ENCODE peak calls at places on chromosomes 2 and 18, in seven cellular contexts. S, P, G, R, K, U and Q are unnamed samples.

GRCh38 chr2:219344756-219345458 is 12.4 kb upstream of the RESP18 start:
- DNase-seq in S (peak), P (no peak), G (no peak), R (no peak), K (no peak), U (no peak), Q (peak)

GRCh38 chr18:5106730-5107129 is 90.3 kb downstream of the AKAIN1 start:
- DNase-seq in S (no peak), P (no peak), G (no peak), R (no peak), K (no peak), U (peak), Q (no peak)

GRCh38 chr18:61129001-61129400 is 204.2 kb upstream of the CDH20 start:
- DNase-seq in S (no peak), P (no peak), G (no peak), R (no peak), K (no peak), U (no peak), Q (no peak)

GRCh38 chr2:10844083-10844482 is 31.5 kb upstream of the PDIA6 start:
- DNase-seq in S (peak), P (no peak), G (no peak), R (no peak), K (no peak), U (peak), Q (no peak)

GRCh38 chr2:202064206-202064880 is 8.7 kb upstream of the KIAA2012 start:
- DNase-seq in S (no peak), P (no peak), G (no peak), R (no peak), K (no peak), U (peak), Q (no peak)

GRCh38 chr2:96359310-96359709 is 23.7 kb downstream of the NCAPH start:
- DNase-seq in S (no peak), P (no peak), G (no peak), R (no peak), K (no peak), U (no peak), Q (peak)

GRCh38 chr2:55163258-55163657 is 68.8 kb downstream of the CLHC1 start:
- DNase-seq in S (peak), P (no peak), G (no peak), R (no peak), K (no peak), U (no peak), Q (no peak)

GRCh38 chr2:88669371-88670214 is 21.9 kb upstream of the RPIA start:
- DNase-seq in S (peak), P (no peak), G (peak), R (no peak), K (peak), U (peak), Q (no peak)

GRCh38 chr2:71064754-71065621 is 3.5 kb upstream of the NAGK start:
- DNase-seq in S (no peak), P (no peak), G (no peak), R (peak), K (no peak), U (no peak), Q (peak)

GRCh38 chr2:86396304-86396785 is 44.8 kb upstream of the KDM3A start:
- DNase-seq in S (peak), P (no peak), G (peak), R (no peak), K (peak), U (peak), Q (peak)

GRCh38 chr18:2905802-2906521 is 59.2 kb downstream of the EMILIN2 start:
- DNase-seq in S (peak), P (peak), G (peak), R (peak), K (peak), U (peak), Q (peak)

GRCh38 chr18:63980027-63980426 is 10.1 kb downstream of the SERPINB8 start:
- DNase-seq in S (no peak), P (no peak), G (no peak), R (no peak), K (no peak), U (no peak), Q (no peak)

GRCh38 chr18:834086-834720 is 22.2 kb upstream of the YES1 start:
- DNase-seq in S (no peak), P (no peak), G (no peak), R (no peak), K (no peak), U (no peak), Q (no peak)

GRCh38 chr2:173750332-173750731 is 214.8 kb downstream of the SP3 start:
- DNase-seq in S (peak), P (no peak), G (no peak), R (no peak), K (no peak), U (peak), Q (no peak)

GRCh38 chr2:8454797-8455196 is 227.1 kb upstream of the ID2 start:
- DNase-seq in S (no peak), P (no peak), G (no peak), R (no peak), K (no peak), U (no peak), Q (no peak)

GRCh38 chr2:21008790-21009661 is 34.8 kb downstream of the APOB start:
- DNase-seq in S (no peak), P (no peak), G (no peak), R (no peak), K (no peak), U (no peak), Q (no peak)

GRCh38 chr2:66700181-66700686 is 265.3 kb downstream of the MEIS1 start:
- DNase-seq in S (no peak), P (no peak), G (no peak), R (no peak), K (no peak), U (peak), Q (no peak)

GRCh38 chr2:160105366-160105765 is 43.0 kb upstream of the PLA2R1 start:
- DNase-seq in S (no peak), P (no peak), G (no peak), R (no peak), K (no peak), U (no peak), Q (no peak)

GRCh38 chr2:172836386-172837200 is 100.9 kb downstream of the RAPGEF4 start:
- DNase-seq in S (peak), P (no peak), G (no peak), R (no peak), K (peak), U (no peak), Q (peak)

GRCh38 chr2:173210270-173211196 is 134.9 kb downstream of the MAP3K20 start:
- DNase-seq in S (peak), P (peak), G (peak), R (no peak), K (peak), U (peak), Q (peak)

GRCh38 chr18:67515987-67516431 is 511 bp downstream of the DSEL start:
- DNase-seq in S (peak), P (peak), G (peak), R (peak), K (no peak), U (peak), Q (peak)

GRCh38 chr2:86543335-86543734 is 19.9 kb downstream of the CHMP3 start:
- DNase-seq in S (no peak), P (no peak), G (no peak), R (no peak), K (no peak), U (no peak), Q (peak)

GRCh38 chr18:56065101-56065500 is 477.1 kb upstream of the TCF4 start:
- DNase-seq in S (no peak), P (no peak), G (no peak), R (no peak), K (no peak), U (peak), Q (no peak)

GRCh38 chr2:177165731-177166711 is 46.6 kb upstream of the HNRNPA3 start:
- DNase-seq in S (peak), P (no peak), G (peak), R (no peak), K (no peak), U (no peak), Q (no peak)

GRCh38 chr2:148594216-148594615 is 50.3 kb upstream of the EPC2 start:
- DNase-seq in S (no peak), P (no peak), G (no peak), R (no peak), K (no peak), U (no peak), Q (no peak)

GRCh38 chr2:20356042-20356441 is 5.4 kb upstream of the PUM2 start:
- DNase-seq in S (no peak), P (no peak), G (no peak), R (no peak), K (no peak), U (no peak), Q (peak)

GRCh38 chr2:144464730-144465129 is 55.2 kb downstream of the ZEB2 start:
- DNase-seq in S (no peak), P (no peak), G (no peak), R (no peak), K (no peak), U (no peak), Q (no peak)

GRCh38 chr2:103859238-103859637 is 994.7 kb upstream of the POU3F3 start:
- DNase-seq in S (no peak), P (no peak), G (no peak), R (no peak), K (no peak), U (peak), Q (no peak)

GRCh38 chr2:11270891-11271290 is 73.5 kb downstream of the ROCK2 start:
- DNase-seq in S (no peak), P (no peak), G (no peak), R (no peak), K (no peak), U (no peak), Q (peak)

GRCh38 chr2:120352701-120353590 is 7.0 kb downstream of the INHBB start:
- DNase-seq in S (no peak), P (no peak), G (no peak), R (no peak), K (no peak), U (no peak), Q (no peak)

GRCh38 chr2:32558492-32558891 is 69.4 kb upstream of the TTC27 start:
- DNase-seq in S (no peak), P (no peak), G (no peak), R (no peak), K (no peak), U (no peak), Q (no peak)

GRCh38 chr2:119366161-119366648 is 429 bp downstream of the C2orf76 start:
- DNase-seq in S (no peak), P (no peak), G (peak), R (no peak), K (no peak), U (peak), Q (no peak)

GRCh38 chr2:215982465-215982875 is 30.9 kb downstream of the MREG start:
- DNase-seq in S (no peak), P (no peak), G (peak), R (no peak), K (peak), U (no peak), Q (no peak)

DNA sequence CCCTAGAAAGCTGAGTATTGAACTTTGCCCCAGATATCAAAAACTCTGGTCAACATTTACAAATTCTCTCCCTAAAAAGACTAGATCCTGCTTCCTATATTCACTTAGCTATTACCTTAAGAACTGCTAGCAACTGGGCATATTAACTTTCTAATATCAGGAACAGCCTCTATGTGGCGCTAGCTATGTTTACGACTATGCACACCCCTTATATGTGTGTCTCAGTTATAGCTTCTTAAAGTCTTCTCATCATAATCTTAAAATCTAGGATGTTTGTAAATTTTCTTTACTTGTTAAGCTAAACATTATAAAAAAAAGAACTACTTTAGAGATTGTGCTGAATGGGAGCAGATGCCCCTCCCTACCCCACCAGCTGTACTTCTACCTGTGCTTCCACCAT is 1.7 kb upstream of the STAMBP start:
- DNase-seq in S (peak), P (no peak), G (no peak), R (no peak), K (no peak), U (peak), Q (peak)
- TF ChIP-seq CTCF in S (peak), P (no peak), G (peak), R (no peak), K (peak), U (peak), Q (peak)

GRCh38 chr2:767944-768343 is 90.7 kb upstream of the TMEM18 start:
- DNase-seq in S (no peak), P (no peak), G (no peak), R (no peak), K (no peak), U (no peak), Q (no peak)
- H3K27ac ChIP-seq in S (no peak), P (no peak), G (no peak), R (no peak), K (no peak), U (no peak), Q (peak)

DNA sequence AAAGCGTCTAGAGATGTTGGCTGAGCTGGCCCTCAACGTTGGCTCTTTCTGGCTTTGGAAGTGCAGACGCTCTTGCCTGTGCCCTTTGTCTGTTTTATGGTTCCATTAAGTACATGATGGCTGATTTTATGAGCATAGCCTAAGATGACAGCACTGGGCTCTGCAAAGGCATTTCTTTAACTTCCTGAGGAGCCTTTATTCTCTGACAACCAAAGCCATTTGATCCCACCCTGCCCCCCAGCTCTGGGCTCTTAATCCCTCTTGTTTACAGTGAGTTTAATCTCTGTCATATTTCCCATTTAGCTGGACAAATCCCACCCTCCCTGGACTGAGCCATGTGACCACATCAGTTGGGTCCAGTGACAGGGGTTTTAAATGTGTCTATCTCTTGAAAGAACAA is 195.8 kb downstream of the ACKR3 start:
- DNase-seq in S (no peak), P (peak), G (no peak), R (no peak), K (no peak), U (no peak), Q (no peak)
- TF ChIP-seq POLR2AphosphoS5 in S (no peak), P (no peak), G (no peak), R (no peak), K (no peak), U (no peak), Q (no peak)

DNA sequence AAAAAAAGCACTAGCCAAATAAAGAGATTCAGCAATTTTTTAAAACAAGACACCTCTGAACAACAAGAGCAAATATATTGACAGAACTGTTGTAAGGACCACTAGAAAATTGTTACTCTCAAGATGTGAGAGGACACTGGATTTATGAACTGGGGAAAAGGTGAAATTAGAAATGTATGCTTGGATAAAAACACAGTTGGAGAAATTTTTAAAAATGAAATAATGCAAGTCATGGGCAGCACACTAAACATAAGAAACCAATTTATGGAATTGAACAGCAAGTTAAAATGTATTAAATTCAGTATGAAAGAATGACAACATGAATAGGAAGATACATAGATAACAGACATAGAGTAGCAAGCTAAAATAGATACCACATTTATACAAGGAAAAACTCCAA is 377.4 kb downstream of the LRRTM4 start:
- DNase-seq in S (no peak), P (no peak), G (no peak), R (no peak), K (no peak), U (no peak), Q (no peak)
- TF ChIP-seq CTCF in S (no peak), P (no peak), G (no peak), R (no peak), K (no peak), U (no peak), Q (no peak)

GRCh38 chr2:62375051-62375450 is 130.9 kb downstream of the TMEM17 start:
- DNase-seq in S (no peak), P (no peak), G (no peak), R (no peak), K (no peak), U (no peak), Q (no peak)
- H3K27ac ChIP-seq in S (no peak), P (no peak), G (no peak), R (no peak), K (no peak), U (peak), Q (no peak)

DNA sequence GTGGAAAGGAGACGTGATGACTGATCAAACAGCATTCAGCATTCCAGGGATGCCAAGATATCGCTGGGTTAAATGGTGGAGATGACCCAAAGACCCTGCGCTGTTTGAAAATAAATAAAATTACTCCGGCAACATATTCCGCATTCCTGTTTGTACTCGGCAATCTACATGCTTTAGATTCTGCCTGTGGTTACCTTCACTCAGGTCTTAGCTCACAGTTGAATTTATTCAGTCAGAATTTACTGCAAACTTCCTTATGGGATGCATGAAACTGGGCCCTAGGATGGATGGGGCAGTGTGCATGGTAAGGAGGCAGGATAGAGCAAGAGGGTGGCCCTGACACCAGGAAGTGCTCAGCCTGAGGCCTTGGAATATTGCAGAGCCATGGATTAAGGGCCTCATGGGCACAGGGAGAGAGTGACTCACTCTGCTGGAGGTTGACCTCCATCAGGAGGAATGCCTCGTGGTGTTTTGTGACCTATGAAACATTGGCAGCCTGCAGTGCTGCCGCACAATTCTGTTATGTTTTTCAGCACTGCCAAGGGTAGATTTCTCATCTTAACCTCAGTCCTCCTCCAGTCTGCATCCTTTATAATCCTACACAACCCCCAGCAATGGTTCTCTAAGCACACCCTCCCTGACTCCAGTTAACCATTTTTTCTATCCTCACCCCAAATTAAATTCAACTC is 321.4 kb downstream of the IRS1 start:
- DNase-seq in S (peak), P (peak), G (peak), R (no peak), K (peak), U (peak), Q (no peak)
- TF ChIP-seq POLR2AphosphoS5 in S (no peak), P (peak), G (no peak), R (no peak), K (peak), U (no peak), Q (no peak)